ENCODE peak calls at places on chromosomes 1 and 21, in four cellular contexts. A is HepG2, G is K562, V is H1. K is an unnamed sample. For H4K20me1, the result is how much of the 10 kb centered on the place peaks cover.

GRCh38 chr1:174058639-174059038 is 36.5 kb upstream of the RC3H1 start:
- DNase-seq in A (no peak), G (no peak), V (no peak), K (no peak)

GRCh38 chr1:2555634-2556276 is 416 bp upstream of the TNFRSF14 start:
- DNase-seq in V (no peak), A (no peak), G (no peak), K (no peak)

GRCh38 chr1:160777486-160778089 is 18.4 kb upstream of the LY9 start:
- DNase-seq in A (peak), G (peak), V (peak), K (no peak)

GRCh38 chr1:100354971-100355394 is 2.7 kb downstream of the CDC14A start:
- DNase-seq in V (no peak), G (peak), A (peak), K (no peak)

GRCh38 chr1:155007253-155007828 is 4.7 kb downstream of the ZBTB7B start:
- DNase-seq in V (no peak), A (no peak), G (no peak), K (no peak)

GRCh38 chr21:45146801-45147200 is 72.4 kb downstream of the ADARB1 start:
- DNase-seq in G (no peak), V (no peak), A (no peak), K (no peak)

GRCh38 chr1:20723537-20724363 is 5.9 kb upstream of the KIF17 start:
- DNase-seq in A (no peak), V (no peak), G (no peak), K (no peak)

GRCh38 chr1:65470766-65471165 is 50.3 kb downstream of the LEPR start:
- DNase-seq in V (no peak), G (no peak), A (no peak), K (no peak)

GRCh38 chr21:10463156-10463555 is 58.2 kb upstream of the TPTE start:
- DNase-seq in V (no peak), G (no peak), A (no peak), K (no peak)

GRCh38 chr1:154842635-154843034 is 27.4 kb downstream of the KCNN3 start:
- DNase-seq in A (no peak), G (no peak), V (no peak), K (no peak)

GRCh38 chr1:6870086-6870485 is 84.8 kb downstream of the CAMTA1 start:
- DNase-seq in G (no peak), A (no peak), V (no peak), K (no peak)

GRCh38 chr1:95033843-95034242 is 38.9 kb downstream of the ALG14 start:
- DNase-seq in G (no peak), V (no peak), A (no peak), K (no peak)

GRCh38 chr1:222251813-222252212 is 296.1 kb downstream of the HHIPL2 start:
- DNase-seq in V (no peak), A (no peak), G (no peak), K (no peak)

GRCh38 chr1:57632401-57632800 is 208.5 kb upstream of the DAB1 start:
- DNase-seq in G (no peak), V (no peak), A (no peak), K (no peak)

GRCh38 chr21:42073140-42074099 is 2.3 kb downstream of the UMODL1 start:
- DNase-seq in A (no peak), V (no peak), G (no peak), K (no peak)

GRCh38 chr1:207754942-207755689 is 3.3 kb downstream of the CD46 start:
- DNase-seq in V (no peak), A (no peak), G (no peak), K (no peak)

GRCh38 chr1:17281775-17282181 is 26.2 kb upstream of the PADI4 start:
- DNase-seq in A (no peak), G (no peak), V (no peak), K (no peak)

GRCh38 chr1:2375923-2376260 is 15.5 kb downstream of the MORN1 start:
- DNase-seq in G (no peak), V (no peak), A (no peak), K (no peak)

GRCh38 chr1:147389532-147390184 is 147.2 kb downstream of the CHD1L start:
- DNase-seq in A (peak), G (peak), V (peak), K (no peak)

GRCh38 chr1:235923466-235924008 is 56.8 kb upstream of the LYST start:
- DNase-seq in V (no peak), A (no peak), G (no peak), K (no peak)

GRCh38 chr1:13616234-13616633 is 32.6 kb downstream of the PDPN start:
- DNase-seq in A (no peak), G (no peak), V (no peak), K (no peak)

GRCh38 chr1:234135501-234135900 is 231.0 kb downstream of the SLC35F3 start:
- DNase-seq in A (no peak), V (no peak), G (no peak), K (no peak)

GRCh38 chr1:56688522-56689026 is 43.5 kb downstream of the PRKAA2 start:
- DNase-seq in V (no peak), A (peak), G (no peak), K (peak)

GRCh38 chr1:107593436-107594209 is 371.4 kb downstream of the VAV3 start:
- DNase-seq in V (no peak), A (no peak), G (no peak), K (no peak)

GRCh38 chr1:87224209-87224608 is 104.5 kb upstream of the LMO4 start:
- DNase-seq in V (no peak), A (no peak), G (no peak), K (no peak)

GRCh38 chr21:30206551-30207251 is 9.2 kb downstream of the CLDN8 start:
- DNase-seq in V (no peak), G (no peak), A (no peak), K (no peak)

GRCh38 chr1:174114106-174114505 is 45.2 kb upstream of the RABGAP1L start:
- DNase-seq in A (no peak), G (no peak), V (no peak), K (no peak)

GRCh38 chr1:9798236-9799130 is 25.3 kb downstream of the CLSTN1 start:
- DNase-seq in A (no peak), G (no peak), V (no peak), K (no peak)

GRCh38 chr21:32426592-32427051 is 14.1 kb downstream of the EVA1C start:
- DNase-seq in G (peak), V (no peak), A (peak), K (no peak)

GRCh38 chr1:177310326-177310725 is 139.6 kb downstream of the BRINP2 start:
- DNase-seq in G (no peak), V (no peak), A (no peak), K (no peak)

GRCh38 chr1:150165622-150166612 is 16.2 kb downstream of the PLEKHO1 start:
- DNase-seq in V (peak), G (peak), A (peak), K (no peak)
- TF ChIP-seq KDM1A in V (no peak), G (peak), A (no peak), K (no peak)

GRCh38 chr1:51241119-51241518 is 5.0 kb downstream of the RNF11 start:
- DNase-seq in A (no peak), G (no peak), V (no peak), K (no peak)

GRCh38 chr1:51240096-51240495 is 4.0 kb downstream of the RNF11 start:
- DNase-seq in V (peak), G (no peak), A (no peak), K (no peak)

GRCh38 chr1:51237714-51238403 is 1.8 kb downstream of the RNF11 start:
- DNase-seq in V (no peak), A (no peak), G (no peak), K (no peak)

GRCh38 chr1:51247022-51247421 is 10.9 kb downstream of the RNF11 start:
- DNase-seq in V (no peak), A (no peak), G (no peak), K (no peak)

DNA sequence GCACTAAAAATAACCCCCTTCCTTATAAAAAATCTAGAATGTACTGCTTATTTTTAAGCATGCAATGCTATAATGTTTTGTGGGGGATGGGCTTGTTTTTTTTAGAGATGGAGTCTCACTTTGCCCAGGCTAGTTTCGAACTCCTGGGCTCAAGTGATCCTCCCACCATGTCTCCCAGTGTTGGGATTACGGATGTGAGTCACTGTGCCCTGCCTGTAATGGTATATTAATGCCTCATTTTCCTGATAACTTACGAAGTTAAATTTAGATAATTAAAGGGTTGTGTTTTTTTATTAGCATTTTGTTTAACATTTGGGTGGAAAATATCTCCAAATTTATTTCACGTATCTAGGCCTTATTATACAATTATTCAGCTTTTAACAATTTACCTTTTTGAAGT is 6.5 kb downstream of the RNF11 start:
- DNase-seq in V (no peak), A (no peak), G (no peak), K (no peak)
- H4K20me1 ChIP-seq in V (under half), A (under half), G (under half), K (under half)

DNA sequence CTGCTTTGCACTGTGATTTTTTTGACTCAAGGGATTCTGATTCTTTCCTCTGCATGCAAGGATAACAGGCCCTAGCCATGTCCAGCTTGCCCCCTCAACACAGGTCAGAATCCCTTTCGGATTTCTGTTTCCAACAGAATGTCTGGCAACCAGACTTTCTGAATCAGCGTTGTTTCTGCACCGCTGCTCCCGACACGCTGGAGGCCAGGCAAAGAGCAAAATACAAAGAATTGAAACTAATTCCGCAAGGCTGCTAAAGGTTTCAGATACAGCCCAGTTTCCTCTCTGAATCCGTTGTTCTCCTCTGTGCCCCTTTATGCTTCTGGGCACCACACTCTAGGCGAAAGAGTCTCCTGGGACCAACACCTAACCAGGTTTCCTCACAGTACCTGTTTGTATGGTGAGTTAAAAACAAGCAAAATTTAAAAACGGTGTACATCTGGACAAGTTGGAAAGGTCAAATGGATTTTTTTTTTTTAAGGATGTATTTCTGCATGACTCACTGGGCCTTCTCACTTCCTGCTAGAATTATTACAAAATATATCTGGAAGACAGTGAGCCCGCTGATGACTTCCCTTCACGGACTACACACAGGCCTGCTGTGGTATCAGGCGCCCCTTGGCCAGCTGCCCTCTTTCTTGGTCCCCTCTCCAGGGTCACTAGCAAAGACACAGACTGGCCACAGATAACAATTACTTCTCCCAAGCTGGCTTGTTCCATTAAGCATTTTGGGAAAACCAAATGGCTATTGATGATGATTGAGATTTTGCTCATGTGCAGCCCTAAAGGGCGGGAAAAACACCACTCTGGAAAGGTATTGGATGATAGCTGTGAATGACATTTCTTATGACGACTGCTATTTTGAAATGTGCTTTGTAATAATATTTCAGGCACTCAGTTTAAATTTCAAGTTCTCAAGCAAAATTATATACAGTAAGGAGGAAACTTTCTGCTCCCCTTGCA is 118.3 kb downstream of the TGFB2 start:
- DNase-seq in A (no peak), G (no peak), V (no peak), K (no peak)
- TF ChIP-seq KDM1A in A (no peak), G (no peak), V (no peak), K (no peak)

GRCh38 chr1:77757066-77757584 is 2.5 kb downstream of the USP33 start:
- DNase-seq in V (no peak), A (no peak), G (no peak), K (no peak)
- H4K20me1 ChIP-seq in V (under half), A (under half), G (under half), K (under half)